ENCODE peak calls at places on chromosomes 12 and 14, in six cellular contexts. S is GM12891, H is GM12878, G is HepG2, X is K562, F is H1. U is an unnamed sample.

GRCh38 chr14:65040666-65041433 is 54.2 kb downstream of the FNTB start:
- DNase-seq in S (no peak), H (no peak), G (no peak), X (no peak), F (no peak), U (no peak)

GRCh38 chr12:68612245-68612644 is 1.5 kb downstream of the RAP1B start:
- DNase-seq in S (no peak), H (no peak), G (no peak), X (peak; percentile 58), F (no peak), U (no peak)

GRCh38 chr12:45615268-45615667 is 114.2 kb upstream of the ARID2 start:
- DNase-seq in S (no peak), H (no peak), G (no peak), X (no peak), F (no peak), U (no peak)

GRCh38 chr12:127750076-127750840 is 516.7 kb upstream of the TMEM132C start:
- DNase-seq in S (no peak), H (no peak), G (no peak), X (no peak), F (no peak), U (no peak)

GRCh38 chr14:50344831-50345563 is 32.9 kb downstream of the DMAC2L start:
- DNase-seq in S (no peak), H (no peak), G (no peak), X (no peak), F (no peak), U (no peak)

GRCh38 chr12:104790296-104791125 is 167.6 kb downstream of the SLC41A2 start:
- DNase-seq in S (no peak), H (peak; percentile 13), G (peak; percentile 5), X (peak; percentile 46), F (peak; percentile 85), U (no peak)

GRCh38 chr14:98408024-98408555 is 863.9 kb downstream of the BCL11B start:
- DNase-seq in S (no peak), H (no peak), G (no peak), X (no peak), F (no peak), U (no peak)

GRCh38 chr14:66709292-66709691 is 201.3 kb downstream of the GPHN start:
- DNase-seq in S (no peak), H (no peak), G (peak; percentile 8), X (no peak), F (no peak), U (no peak)

GRCh38 chr12:121580959-121581680 is at the start of gene KDM2B:
- DNase-seq in S (no peak), H (no peak), G (peak; percentile 63), X (peak; percentile 50), F (peak; percentile 59), U (no peak)

GRCh38 chr12:102955926-102956737 is 1.3 kb upstream of the ASCL1 start:
- DNase-seq in S (no peak), H (no peak), G (no peak), X (no peak), F (peak; percentile 66), U (no peak)

GRCh38 chr12:84198294-84198946 is 714.2 kb downstream of the SLC6A15 start:
- DNase-seq in S (no peak), H (no peak), G (no peak), X (no peak), F (no peak), U (no peak)

GRCh38 chr12:2414810-2415567 is 362.2 kb downstream of the CACNA1C start:
- DNase-seq in S (no peak), H (no peak), G (no peak), X (no peak), F (no peak), U (no peak)

GRCh38 chr12:67354966-67355365 is 85.8 kb downstream of the CAND1 start:
- DNase-seq in S (no peak), H (no peak), G (no peak), X (no peak), F (no peak), U (no peak)

GRCh38 chr14:99725774-99726537 is 41.9 kb downstream of the CYP46A1 start:
- DNase-seq in S (no peak), H (no peak), G (no peak), X (no peak), F (peak; percentile 50), U (no peak)

GRCh38 chr12:25241171-25242020 is 9.3 kb downstream of the KRAS start:
- DNase-seq in S (no peak), H (no peak), G (peak; percentile 24), X (no peak), F (no peak), U (no peak)

GRCh38 chr14:54844479-54844878 is 58.1 kb downstream of the GCH1 start:
- DNase-seq in S (no peak), H (no peak), G (peak; percentile 57), X (no peak), F (no peak), U (no peak)

GRCh38 chr14:62645649-62646048 is 399.6 kb downstream of the KCNH5 start:
- DNase-seq in S (no peak), H (no peak), G (no peak), X (no peak), F (no peak), U (no peak)

GRCh38 chr14:50452979-50453705 is 56.5 kb upstream of the CDKL1 start:
- DNase-seq in S (no peak), H (no peak), G (no peak), X (no peak), F (no peak), U (no peak)

GRCh38 chr12:124804011-124804621 is 59.5 kb downstream of the SCARB1 start:
- DNase-seq in S (no peak), H (no peak), G (peak; percentile 63), X (peak; percentile 78), F (peak; percentile 67), U (no peak)

GRCh38 chr12:80681786-80682185 is 25.6 kb upstream of the MYF6 start:
- DNase-seq in S (no peak), H (no peak), G (no peak), X (no peak), F (no peak), U (no peak)

GRCh38 chr14:74961238-74961911 is 6.0 kb upstream of the PGF start:
- DNase-seq in S (no peak), H (no peak), G (no peak), X (no peak), F (no peak), U (no peak)

GRCh38 chr12:65106948-65107347 is 14.2 kb downstream of the WIF1 start:
- DNase-seq in S (no peak), H (no peak), G (no peak), X (no peak), F (no peak), U (no peak)

DNA sequence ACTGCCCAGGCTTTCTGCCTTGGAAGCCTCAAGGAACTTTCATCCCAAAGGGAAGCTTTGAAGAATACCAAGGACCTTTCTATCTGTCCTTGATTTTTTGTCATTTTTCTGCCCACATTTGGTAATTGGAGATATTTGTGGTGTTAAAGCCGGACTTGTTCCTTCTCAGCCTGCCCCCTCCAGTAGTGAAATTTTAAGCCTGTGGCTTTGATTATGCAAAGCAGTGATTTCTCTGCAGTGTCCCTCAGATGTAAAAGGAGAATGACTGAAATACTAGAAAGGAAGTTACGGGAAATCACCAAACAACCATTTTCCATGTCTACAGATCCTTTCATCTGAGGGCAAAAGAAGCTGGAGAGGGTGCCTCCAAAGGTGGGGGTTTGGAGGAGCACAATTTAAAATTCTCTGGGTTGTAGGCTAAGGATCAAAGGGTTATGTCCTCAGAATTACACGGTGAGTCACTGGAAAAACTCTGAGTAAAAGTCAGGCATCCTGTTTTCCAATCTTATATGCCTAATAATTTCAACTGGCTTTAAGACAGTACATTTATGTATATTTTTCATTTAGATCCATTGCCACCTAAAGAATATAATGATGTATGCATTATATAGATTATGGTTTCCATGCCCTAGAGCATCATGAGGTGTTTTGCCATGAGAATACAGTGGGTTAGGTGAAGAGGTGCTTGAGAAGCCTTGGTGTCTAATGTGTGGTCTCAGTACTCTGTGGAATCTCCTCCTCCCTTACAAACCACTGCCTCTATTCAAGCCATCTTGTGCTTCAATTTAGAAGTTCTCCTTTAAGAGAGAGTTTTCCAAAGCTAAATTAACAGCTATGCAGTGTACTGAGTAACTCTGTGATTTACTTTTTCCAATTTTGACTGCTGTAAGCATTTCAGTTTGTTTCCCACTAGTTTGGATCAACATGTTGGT is 362.1 kb downstream of the RAD51B start:
- DNase-seq in S (no peak), H (peak; percentile 48), G (peak; percentile 68), X (no peak), F (no peak), U (no peak)
- TF ChIP-seq POLR2AphosphoS5 in S (no peak), H (no peak), G (no peak), X (no peak), F (no peak), U (no peak)

DNA sequence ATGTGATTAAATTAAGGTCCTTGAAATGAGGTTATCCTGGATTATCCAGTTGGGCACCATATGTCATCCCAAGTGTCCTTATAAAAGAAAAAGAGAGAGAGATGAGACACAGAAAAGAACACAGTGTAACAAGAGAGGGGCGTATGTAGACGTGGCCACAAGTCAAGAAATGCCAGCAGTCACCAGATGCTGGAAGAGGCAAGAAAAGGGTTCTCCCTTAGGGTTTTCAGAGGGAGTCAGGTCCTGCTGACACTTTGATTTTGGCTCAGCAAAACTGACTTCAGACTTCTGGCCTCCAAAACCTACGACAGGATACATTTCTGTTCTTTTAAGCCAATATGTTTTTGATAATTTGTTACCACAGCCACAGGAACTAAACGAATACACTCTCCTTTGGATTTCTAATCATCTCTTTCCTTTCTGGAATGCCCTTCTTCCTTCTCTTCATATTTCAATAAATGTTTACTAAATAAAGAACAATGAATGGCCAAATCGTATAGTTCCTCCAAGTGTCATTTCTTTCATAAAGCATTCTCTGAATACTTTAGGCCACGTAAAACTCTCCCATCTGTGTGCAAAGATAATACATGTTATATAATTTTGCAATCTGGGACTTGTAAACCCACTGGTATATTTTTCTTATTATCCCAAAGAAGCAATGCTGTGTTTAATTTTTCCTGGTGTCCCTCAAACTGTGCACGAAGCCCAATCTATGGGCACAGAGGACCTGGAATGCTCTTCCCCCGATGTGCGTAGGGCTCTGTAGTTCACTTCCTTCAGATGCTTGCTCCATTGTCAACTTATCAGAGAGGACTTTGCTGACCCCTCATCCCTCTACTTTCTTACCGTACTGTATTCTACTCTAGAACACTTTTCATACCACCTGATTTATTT is 303.6 kb downstream of the CEP128 start:
- DNase-seq in S (no peak), H (no peak), G (no peak), X (no peak), F (no peak), U (no peak)
- TF ChIP-seq POLR2A in S (no peak), H (no peak), G (no peak), X (no peak), F (no peak), U (no peak)

GRCh38 chr12:5480218-5480952 is 48.5 kb downstream of the NTF3 start:
- DNase-seq in S (no peak), H (no peak), G (no peak), X (no peak), F (peak; percentile 73), U (no peak)
- TF ChIP-seq TAF1 in S (no peak), H (no peak), G (no peak), X (no peak), F (peak; percentile 45), U (no peak)

DNA sequence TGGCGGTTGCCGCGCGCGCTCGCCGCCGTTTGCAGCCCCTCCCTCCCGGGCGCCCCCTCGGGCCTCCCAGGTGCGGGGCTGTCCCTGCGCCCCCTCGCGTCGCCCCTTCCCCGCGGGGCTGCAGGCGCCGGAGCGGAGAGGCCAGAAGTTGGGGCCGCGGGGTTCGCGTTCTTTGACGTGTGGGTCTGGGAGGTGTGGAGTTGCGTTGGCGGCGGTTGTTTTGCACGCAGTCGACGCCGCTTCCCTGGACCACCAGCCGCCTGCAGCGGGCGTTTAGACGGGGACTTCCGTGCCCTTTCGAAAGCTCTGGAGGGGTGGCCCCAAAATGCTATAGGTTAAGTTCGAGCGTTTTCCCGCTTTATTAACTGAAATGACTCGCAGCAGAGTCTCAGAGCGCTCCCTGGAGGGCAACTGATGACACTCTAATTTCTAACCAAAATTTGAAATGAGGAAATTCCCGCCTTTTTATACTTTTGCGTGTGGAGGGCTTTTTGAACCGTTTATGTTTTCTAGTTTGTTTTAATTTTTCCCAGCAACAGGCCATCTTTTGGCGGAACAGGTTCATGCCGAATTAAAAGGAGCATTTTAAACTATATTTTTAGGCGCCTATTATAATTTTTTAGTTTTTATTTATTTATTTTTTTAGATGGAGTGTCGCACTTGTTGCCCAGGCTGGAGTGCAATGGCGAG is 939 bp downstream of the TMPO start:
- DNase-seq in S (peak; percentile 46), H (peak; percentile 79), G (peak; percentile 88), X (no peak), F (peak; percentile 79), U (peak; percentile 61)
- TF ChIP-seq POLR2AphosphoS5 in S (peak; percentile 49), H (peak; percentile 52), G (no peak), X (peak; percentile 68), F (no peak), U (no peak)

U was measured in GM12892.